ENCODE peak calls at places on chromosome 14, in nine cellular contexts. X is tibial artery; O is progenitor cell of endocrine pancreas; C is Peyer's patch; P is colonic mucosa; V is CD8-positive, alpha-beta T cell; U is A549; Q is GM10248; G is lower leg skin. D is an unnamed sample.

GRCh38 chr14:94322648-94323570 is at the start of gene SERPINA6:
- DNase-seq in X (no peak), O (no peak), C (no peak), P (peak; percentile 46), V (no peak), U (no peak), Q (peak; percentile 3), G (no peak), D (no peak)

GRCh38 chr14:28661171-28661772 is 105.3 kb upstream of the FOXG1 start:
- DNase-seq in X (no peak), O (no peak), C (no peak), P (no peak), V (no peak), U (no peak), Q (no peak), G (no peak), D (no peak)

GRCh38 chr14:100303179-100303578 is 3.1 kb downstream of the SLC25A29 start:
- DNase-seq in X (no peak), O (no peak), C (no peak), P (peak; percentile 39), V (no peak), U (peak; percentile 53), Q (peak; percentile 54), G (no peak), D (no peak)

GRCh38 chr14:31124197-31124596 is 83.4 kb downstream of the HECTD1 start:
- DNase-seq in X (no peak), O (no peak), C (no peak), P (no peak), V (no peak), U (no peak), Q (no peak), G (no peak), D (no peak)

GRCh38 chr14:92770454-92770853 is 22.0 kb upstream of the LGMN start:
- DNase-seq in X (no peak), O (no peak), C (no peak), P (no peak), V (no peak), U (no peak), Q (no peak), G (no peak), D (no peak)

GRCh38 chr14:104280085-104280901 is 141.9 kb downstream of the KIF26A start:
- DNase-seq in X (no peak), O (peak; percentile 7), C (no peak), P (no peak), V (no peak), U (no peak), Q (no peak), G (peak; percentile 67), D (no peak)

GRCh38 chr14:64569108-64570045 is 19.6 kb downstream of the PPP1R36 start:
- DNase-seq in X (peak; percentile 74), O (no peak), C (no peak), P (no peak), V (no peak), U (peak; percentile 64), Q (no peak), G (peak; percentile 90), D (no peak)

GRCh38 chr14:95507174-95507573 is 9.3 kb downstream of the SYNE3 start:
- DNase-seq in X (peak; percentile 82), O (no peak), C (no peak), P (peak; percentile 48), V (no peak), U (no peak), Q (no peak), G (peak; percentile 96), D (no peak)

GRCh38 chr14:101819251-101819990 is 57.9 kb downstream of the PPP2R5C start:
- DNase-seq in X (no peak), O (no peak), C (peak; percentile 82), P (no peak), V (peak; percentile 82), U (no peak), Q (no peak), G (no peak), D (no peak)

GRCh38 chr14:24395609-24396580 is 2.9 kb upstream of the NYNRIN start:
- DNase-seq in X (no peak), O (no peak), C (no peak), P (no peak), V (no peak), U (no peak), Q (no peak), G (no peak), D (no peak)

GRCh38 chr14:79781882-79782281 is 429.4 kb downstream of the DIO2 start:
- DNase-seq in X (no peak), O (no peak), C (no peak), P (no peak), V (no peak), U (no peak), Q (no peak), G (no peak), D (no peak)

GRCh38 chr14:100708349-100709217 is 18.1 kb upstream of the DLK1 start:
- DNase-seq in X (no peak), O (peak; percentile 58), C (no peak), P (peak; percentile 74), V (no peak), U (no peak), Q (no peak), G (no peak), D (peak; percentile 35)

GRCh38 chr14:73717998-73718741 is 4.0 kb upstream of the PNMA1 start:
- DNase-seq in X (no peak), O (no peak), C (no peak), P (peak; percentile 29), V (no peak), U (no peak), Q (no peak), G (peak; percentile 85), D (peak; percentile 64)

GRCh38 chr14:100779691-100780080 is 46.2 kb upstream of the MEG3 start:
- DNase-seq in X (no peak), O (no peak), C (no peak), P (no peak), V (no peak), U (no peak), Q (no peak), G (peak; percentile 69), D (no peak)

GRCh38 chr14:72792051-72792788 is 101.7 kb downstream of the DPF3 start:
- DNase-seq in X (peak; percentile 62), O (no peak), C (no peak), P (no peak), V (no peak), U (no peak), Q (no peak), G (peak; percentile 57), D (no peak)

GRCh38 chr14:93056166-93056839 is 59.4 kb downstream of the ITPK1 start:
- DNase-seq in X (no peak), O (no peak), C (no peak), P (no peak), V (peak; percentile 32), U (no peak), Q (no peak), G (no peak), D (peak; percentile 50)

GRCh38 chr14:105841022-105842009 is 314.9 kb downstream of the TMEM121 start:
- DNase-seq in X (peak; percentile 15), O (no peak), C (no peak), P (peak; percentile 8), V (peak; percentile 6), U (no peak), Q (no peak), G (peak; percentile 79), D (no peak)

DNA sequence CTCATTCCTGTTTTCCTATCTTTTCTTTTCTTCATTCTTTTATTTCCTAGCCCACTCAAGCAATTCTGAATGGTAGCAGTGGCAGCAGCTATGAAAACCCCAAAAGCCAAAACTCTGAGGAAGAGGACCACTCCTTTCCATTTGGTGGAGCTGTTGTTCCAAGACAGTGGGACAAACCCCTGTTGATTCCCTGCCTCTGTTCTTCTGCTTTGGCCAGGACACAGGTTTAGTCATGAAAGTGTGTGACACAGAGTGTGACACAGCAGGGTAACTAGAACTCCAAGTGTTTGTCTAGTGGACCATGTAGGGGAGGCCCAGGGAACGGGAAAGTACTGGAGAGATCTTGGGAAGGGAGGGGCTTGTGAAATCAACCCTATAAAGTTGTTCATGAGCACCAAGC is 71.1 kb downstream of the PTCSC3 start:
- DNase-seq in X (no peak), O (no peak), C (no peak), P (no peak), V (no peak), U (no peak), Q (no peak), G (no peak), D (peak; percentile 28)
- TF ChIP-seq CTCF in X (no peak), O (peak; percentile 33), C (no peak), P (no peak), V (no peak), U (no peak), Q (no peak), G (no peak), D (peak; percentile 51)

GRCh38 chr14:88129306-88130056 is 124.5 kb downstream of the GPR65 start:
- DNase-seq in X (peak; percentile 24), O (no peak), C (no peak), P (no peak), V (peak; percentile 13), U (no peak), Q (no peak), G (no peak), D (no peak)
- TF ChIP-seq CTCF in X (no peak), O (no peak), C (no peak), P (no peak), V (no peak), U (no peak), Q (peak; percentile 6), G (no peak), D (no peak)

DNA sequence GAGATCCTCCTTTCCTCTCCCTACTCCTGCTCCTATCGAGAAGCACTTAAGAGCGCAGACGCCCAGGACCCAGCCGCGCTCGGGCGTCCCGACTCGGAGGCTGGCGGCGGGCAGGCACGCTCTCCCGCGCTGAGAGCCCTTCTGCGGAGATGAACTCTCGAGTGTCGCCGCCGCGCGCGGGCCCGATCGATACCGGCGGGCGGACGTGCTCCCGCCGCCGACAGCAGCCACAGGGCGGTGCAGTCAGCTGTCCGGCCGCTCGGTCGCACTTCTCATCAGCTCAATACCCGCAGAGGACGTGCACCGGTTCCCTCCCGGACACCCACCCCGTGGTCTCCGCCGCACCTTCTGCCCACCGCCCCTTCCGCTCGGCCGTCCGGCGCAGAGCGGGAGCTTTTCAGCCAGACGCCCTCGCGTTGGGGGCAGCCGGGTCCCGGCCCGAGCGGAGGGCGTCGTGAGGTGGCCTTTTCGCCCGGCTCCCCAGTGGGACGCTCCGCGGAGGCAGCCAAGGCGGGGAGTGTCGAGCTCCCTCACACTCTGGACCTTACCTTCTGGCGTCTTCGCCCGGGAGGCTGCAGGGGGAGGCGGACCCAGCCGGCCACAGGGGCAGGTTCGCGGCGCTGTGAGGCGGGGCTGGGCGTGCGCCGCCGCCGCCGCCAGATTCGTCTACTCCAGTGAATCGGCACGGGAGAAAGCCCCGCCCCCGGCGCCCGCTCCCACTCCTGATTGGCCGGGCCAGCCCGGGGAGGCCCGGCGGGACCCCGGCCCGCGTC is 421 bp upstream of the INSM2 start:
- DNase-seq in X (no peak), O (peak; percentile 68), C (peak; percentile 43), P (peak; percentile 78), V (peak; percentile 47), U (peak; percentile 60), Q (peak; percentile 73), G (no peak), D (peak; percentile 98)
- TF ChIP-seq CTCF in X (no peak), O (no peak), C (no peak), P (no peak), V (no peak), U (no peak), Q (no peak), G (no peak), D (no peak)

DNA sequence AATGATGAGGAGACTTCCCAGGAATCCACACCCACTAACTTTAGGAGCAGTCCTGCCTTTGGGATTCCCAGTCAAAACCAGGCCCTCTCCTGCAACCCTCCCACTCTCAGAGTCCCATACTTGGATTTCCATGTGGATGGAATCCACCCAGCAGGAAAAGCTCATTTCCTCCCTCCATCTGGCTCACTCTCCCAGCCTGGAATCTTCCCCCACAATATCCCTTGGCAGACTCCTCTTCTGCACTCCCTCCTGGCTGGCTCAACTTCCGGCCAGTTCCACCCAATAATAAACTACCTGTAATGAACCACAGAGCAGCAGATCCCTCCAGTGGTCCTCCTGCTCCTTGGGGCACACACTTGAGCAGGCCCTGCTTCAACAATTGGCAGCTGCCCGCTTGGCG is 102.8 kb upstream of the EGLN3 start:
- DNase-seq in X (peak; percentile 45), O (no peak), C (no peak), P (peak; percentile 45), V (no peak), U (no peak), Q (no peak), G (no peak), D (no peak)
- TF ChIP-seq CTCF in X (no peak), O (no peak), C (no peak), P (no peak), V (no peak), U (no peak), Q (no peak), G (no peak), D (no peak)